ENCODE peak calls at places on chromosome 10, in five cellular contexts. S, R, M, H and Y are unnamed samples.

GRCh38 chr10:114708717-114709352 is 50.8 kb upstream of the ABLIM1 start:
- DNase-seq in S (no peak), R (no peak), H (peak; percentile 33), M (no peak), Y (no peak)

GRCh38 chr10:66180651-66181318 is 745.1 kb upstream of the LRRTM3 start:
- DNase-seq in M (no peak), H (peak; percentile 69), S (no peak), R (peak; percentile 47), Y (no peak)

GRCh38 chr10:72764151-72764550 is 72.2 kb downstream of the MCU start:
- DNase-seq in M (no peak), S (no peak), H (no peak), R (no peak), Y (no peak)

GRCh38 chr10:70578371-70578947 is 24.1 kb downstream of the PRF1 start:
- DNase-seq in M (peak; percentile 42), R (peak; percentile 92), S (no peak), H (peak; percentile 72), Y (no peak)

GRCh38 chr10:66916030-66916429 is 9.8 kb upstream of the LRRTM3 start:
- DNase-seq in H (no peak), M (no peak), S (no peak), R (no peak), Y (no peak)

GRCh38 chr10:92830478-92831389 is 17.6 kb upstream of the EXOC6 start:
- DNase-seq in R (no peak), H (no peak), M (no peak), S (no peak), Y (no peak)

GRCh38 chr10:96719205-96719604 is 1.1 kb downstream of the PIK3AP1 start:
- DNase-seq in M (no peak), H (no peak), S (peak; percentile 55), R (no peak), Y (no peak)

GRCh38 chr10:2245580-2245979 is 508.3 kb upstream of the ADARB2 start:
- DNase-seq in H (no peak), R (no peak), M (no peak), S (no peak), Y (no peak)

GRCh38 chr10:118447478-118447877 is 105.4 kb upstream of the FAM204A start:
- DNase-seq in M (no peak), R (no peak), H (peak; percentile 4), S (no peak), Y (no peak)

GRCh38 chr10:1408656-1409358 is 328.5 kb downstream of the ADARB2 start:
- DNase-seq in S (no peak), H (no peak), R (no peak), M (no peak), Y (no peak)

GRCh38 chr10:6402349-6402709 is 177.7 kb downstream of the PRKCQ start:
- DNase-seq in H (no peak), M (no peak), S (no peak), R (no peak), Y (no peak)

GRCh38 chr10:72935358-72935757 is 19.2 kb downstream of the PLA2G12B start:
- DNase-seq in S (no peak), R (no peak), H (no peak), M (no peak), Y (no peak)

GRCh38 chr10:75202321-75203096 is 8.1 kb upstream of the VDAC2 start:
- DNase-seq in S (no peak), H (peak; percentile 74), R (no peak), M (no peak), Y (no peak)

GRCh38 chr10:6617319-6618076 is 37.4 kb upstream of the PRKCQ start:
- DNase-seq in S (no peak), H (no peak), M (no peak), R (no peak), Y (no peak)